ENCODE peak calls at places on chromosomes 13 and 19, in four cellular contexts. E is GM23248, Y is PC-3, Z is PC-9. P is an unnamed sample. For H3K9me3, the result is how much of the 10 kb centered on the place peaks cover.

GRCh38 chr13:100664171-100664900 is 10.3 kb downstream of the TMTC4 start:
- DNase-seq in E (no peak), Z (no peak), Y (no peak), P (no peak)

GRCh38 chr13:40082644-40083043 is 427.2 kb downstream of the COG6 start:
- DNase-seq in E (no peak), Y (no peak), Z (no peak), P (no peak)

GRCh38 chr13:27770809-27771208 is 21.5 kb upstream of the GSX1 start:
- DNase-seq in Y (peak), E (peak), Z (no peak), P (peak)

GRCh38 chr19:43743059-43743458 is 11.7 kb downstream of the SMG9 start:
- DNase-seq in Y (no peak), Z (no peak), E (peak), P (no peak)

GRCh38 chr19:19267305-19267704 is 5.8 kb downstream of the TM6SF2 start:
- DNase-seq in Y (no peak), Z (no peak), E (no peak), P (no peak)

GRCh38 chr13:61275740-61276139 is 139.9 kb downstream of the PCDH20 start:
- DNase-seq in Z (no peak), E (no peak), Y (no peak), P (no peak)

GRCh38 chr19:49541914-49542313 is 14.1 kb downstream of the RCN3 start:
- DNase-seq in E (no peak), Y (no peak), Z (no peak), P (no peak)

GRCh38 chr19:28642787-28643186 is 570.2 kb downstream of the UQCRFS1 start:
- DNase-seq in Z (no peak), Y (no peak), E (no peak), P (no peak)

GRCh38 chr19:53432088-53432661 is 391 bp downstream of the ZNF761 start:
- DNase-seq in Y (peak), Z (no peak), E (peak), P (no peak)

GRCh38 chr19:41175825-41176734 is 16.9 kb upstream of the CYP2S1 start:
- DNase-seq in Z (peak), E (peak), Y (peak), P (no peak)

GRCh38 chr19:19540707-19541515 is 2.8 kb downstream of the CILP2 start:
- DNase-seq in Y (peak), E (peak), Z (peak), P (peak)

GRCh38 chr19:55385236-55385748 is 440 bp upstream of the RPL28 start:
- DNase-seq in Y (peak), E (peak), Z (peak), P (peak)

GRCh38 chr13:75505966-75506365 is 24.0 kb upstream of the TBC1D4 start:
- DNase-seq in Z (no peak), Y (no peak), E (no peak), P (no peak)

GRCh38 chr13:100428966-100429365 is 159.6 kb downstream of the GGACT start:
- DNase-seq in Y (no peak), E (no peak), Z (no peak), P (no peak)

GRCh38 chr19:19627442-19627715 is 641 bp downstream of the LPAR2 start:
- DNase-seq in E (no peak), Z (no peak), Y (no peak), P (no peak)

GRCh38 chr13:112900691-112901091 is 68.3 kb upstream of the MCF2L start:
- DNase-seq in E (no peak), Z (no peak), Y (no peak), P (no peak)

GRCh38 chr13:112901951-112902651 is 66.9 kb upstream of the MCF2L start:
- DNase-seq in Y (no peak), E (no peak), Z (no peak), P (no peak)

GRCh38 chr13:112897956-112898785 is 70.8 kb upstream of the MCF2L start:
- DNase-seq in E (no peak), Z (no peak), Y (no peak), P (no peak)

GRCh38 chr13:112898786-112899617 is 70.0 kb upstream of the MCF2L start:
- DNase-seq in Y (no peak), E (no peak), Z (no peak), P (no peak)

DNA sequence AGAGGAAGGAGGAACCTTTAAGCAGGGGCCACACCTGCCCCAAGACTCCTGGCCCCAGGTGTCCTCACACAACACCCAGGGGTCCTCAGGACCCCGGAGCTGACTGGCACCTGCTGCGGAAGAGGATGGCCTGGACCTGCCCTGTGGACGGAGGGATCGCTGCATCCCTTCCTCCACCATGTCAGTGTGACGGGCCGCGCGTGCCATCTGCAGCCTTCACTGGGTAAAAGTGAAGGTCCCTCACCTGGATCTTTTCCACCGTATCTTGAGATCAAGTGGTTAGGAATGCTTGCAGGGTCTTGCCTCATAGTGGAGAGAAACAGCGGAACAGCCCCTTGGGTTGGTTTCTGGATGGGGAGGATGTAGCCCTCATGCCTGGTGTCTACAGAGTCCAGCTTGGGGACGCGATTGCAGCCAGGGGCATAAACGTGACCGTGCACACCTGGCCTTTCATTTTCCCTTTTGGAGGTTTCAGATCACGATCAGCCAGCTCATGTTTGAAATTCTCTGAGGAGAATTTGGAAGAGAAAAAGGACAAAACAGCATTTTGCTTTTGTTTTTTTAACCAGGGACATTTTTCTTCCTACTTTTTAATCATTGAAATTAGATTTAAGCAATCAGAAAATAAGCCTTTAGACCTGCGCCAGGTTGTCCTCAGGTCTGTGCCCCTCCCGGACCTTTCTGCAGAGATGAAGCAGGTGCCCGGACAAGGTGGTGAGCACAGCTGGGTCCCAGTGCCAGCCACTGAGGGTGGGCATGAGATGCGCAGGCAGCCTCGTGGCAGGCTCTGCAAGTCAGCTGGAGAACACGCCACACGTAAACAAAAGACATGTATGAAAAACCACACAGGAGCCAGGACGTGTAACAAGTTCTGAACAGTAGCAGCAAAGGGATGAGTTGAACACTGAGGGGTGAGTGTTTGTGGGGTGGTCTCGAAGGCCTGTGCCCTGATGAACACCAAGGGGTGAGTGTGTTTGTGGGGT is 69.1 kb upstream of the MCF2L start:
- DNase-seq in Y (no peak), Z (no peak), E (no peak), P (no peak)
- H3K27ac ChIP-seq in Y (no peak), Z (no peak), E (no peak), P (no peak)

GRCh38 chr19:45404557-45405434 is at the start of gene PPP1R13L:
- DNase-seq in Y (peak), E (no peak), Z (peak), P (peak)
- H2AFZ ChIP-seq in Y (peak), E (peak), Z (peak), P (peak)

DNA sequence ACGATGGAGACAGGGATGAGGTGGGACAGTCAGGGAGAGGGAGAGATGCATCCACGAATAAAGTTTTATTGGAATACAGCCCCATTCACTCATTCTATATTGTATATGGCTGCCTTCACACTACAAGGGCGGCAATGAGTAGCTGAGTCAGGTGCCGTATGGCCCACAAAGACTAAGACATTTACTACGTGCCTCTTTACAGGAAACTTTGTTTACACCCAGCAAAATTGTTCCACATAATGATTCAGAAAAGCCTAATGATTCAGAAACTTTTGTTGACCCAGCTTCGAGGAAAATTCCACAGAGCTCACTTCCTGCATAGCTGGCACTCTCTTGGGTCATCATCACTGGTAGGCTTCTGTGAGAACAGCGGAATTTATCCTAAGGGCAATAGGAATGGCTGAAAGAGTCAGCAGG is 87.3 kb upstream of the PEG3 start:
- DNase-seq in E (no peak), Y (peak), Z (peak), P (no peak)
- H3K9me3 ChIP-seq in E (under half), Y (under half), Z (under half), P (under half)

DNA sequence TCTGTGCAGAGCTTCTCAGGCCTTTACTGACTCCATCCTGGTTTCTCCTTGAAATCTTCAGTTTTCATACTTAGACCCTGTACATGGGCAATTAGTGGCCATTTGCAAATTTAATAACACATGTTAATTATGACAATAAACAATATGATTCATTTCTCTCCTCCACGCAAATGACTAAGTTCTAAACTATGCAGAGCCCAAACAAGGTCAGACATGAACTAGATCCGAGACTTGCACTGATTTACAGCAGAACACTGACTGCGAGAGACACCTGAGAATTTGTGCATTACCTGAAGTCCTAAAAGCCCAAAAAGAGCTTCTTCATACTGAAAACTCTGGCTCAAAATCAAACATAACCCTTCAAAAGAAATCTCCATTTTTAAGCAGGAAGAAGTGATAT is 521.8 kb downstream of the MYO16 start:
- DNase-seq in E (no peak), Z (no peak), Y (peak), P (no peak)
- H3K27ac ChIP-seq in E (no peak), Z (no peak), Y (no peak), P (peak)

DNA sequence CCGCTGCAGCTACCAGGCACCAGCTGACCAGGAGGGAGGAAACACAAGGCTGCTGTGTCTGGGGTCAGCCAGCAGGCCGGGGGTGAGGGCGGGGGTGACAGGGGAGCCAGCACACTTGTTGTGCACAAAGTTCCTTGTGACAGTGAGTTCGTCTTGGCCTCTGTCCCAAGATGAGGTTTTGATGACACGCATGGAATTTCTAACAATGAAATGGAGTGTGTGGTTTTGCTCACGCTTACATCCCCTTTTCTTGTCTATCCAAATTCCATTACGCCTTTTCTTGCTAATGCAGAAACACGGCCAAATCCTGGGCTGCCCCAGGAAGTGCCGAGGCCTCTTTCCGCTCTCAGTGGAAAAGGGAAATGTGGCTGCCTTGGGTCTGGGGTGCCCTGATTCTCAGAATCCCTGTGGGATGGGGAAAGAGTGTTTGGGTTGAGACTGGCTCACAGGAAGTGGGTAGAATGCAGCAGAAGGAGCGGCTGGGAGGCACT is 73.8 kb downstream of the GADD45B start:
- DNase-seq in Z (no peak), Y (peak), E (peak), P (no peak)
- H2AFZ ChIP-seq in Z (no peak), Y (peak), E (peak), P (no peak)

GRCh38 chr19:23981863-23982262 is 67.2 kb downstream of the ZNF726 start:
- DNase-seq in E (no peak), Y (no peak), Z (peak), P (no peak)
- H3K9me3 ChIP-seq in E (under half), Y (under half), Z (under half), P (under half)

DNA sequence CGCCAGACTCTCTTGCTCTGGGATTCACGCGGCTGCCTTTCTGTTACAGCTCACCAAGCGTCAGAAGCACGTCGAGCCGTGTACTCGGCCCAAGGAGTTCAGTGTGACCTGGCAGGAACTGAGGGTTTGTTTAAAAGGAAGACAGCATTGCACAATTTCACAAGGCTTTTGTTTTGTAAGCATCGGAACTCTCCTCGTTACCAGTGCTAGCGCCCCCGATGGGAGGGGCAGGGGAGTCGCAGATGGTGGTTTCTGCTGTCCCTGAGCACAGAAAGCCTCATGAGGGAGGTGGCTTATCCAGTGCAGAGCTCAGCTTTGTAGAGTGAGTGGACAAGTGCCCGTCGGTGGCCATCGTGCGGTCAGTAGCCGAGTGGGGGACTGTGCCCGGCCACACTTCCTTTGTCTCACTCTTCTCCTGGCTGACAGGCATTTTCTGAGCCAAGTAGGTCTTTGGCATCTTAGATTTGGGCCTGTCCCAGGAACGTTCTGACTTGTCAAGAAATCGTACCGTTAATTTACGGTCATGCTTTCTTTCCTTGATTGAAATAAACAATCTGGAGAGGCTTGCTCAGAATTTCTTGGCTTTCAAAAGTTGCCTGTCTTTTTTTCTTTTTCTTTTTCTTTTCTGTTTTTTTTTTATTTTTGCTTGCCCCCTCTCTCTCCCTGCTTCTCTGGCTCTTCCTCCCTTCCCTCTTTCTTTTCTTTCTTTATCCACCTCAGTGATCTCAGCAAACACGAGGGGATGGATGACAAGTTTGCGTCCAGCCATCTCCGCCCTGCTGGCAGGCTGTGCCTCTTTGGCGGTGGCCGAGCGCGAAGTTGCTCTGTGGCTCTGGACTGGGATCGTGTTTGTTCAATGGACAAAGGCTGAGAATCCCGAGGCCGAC is 7.7 kb downstream of the KDM4B start:
- DNase-seq in Y (peak), E (peak), Z (no peak), P (peak)
- H3K27ac ChIP-seq in Y (peak), E (peak), Z (no peak), P (peak)

DNA sequence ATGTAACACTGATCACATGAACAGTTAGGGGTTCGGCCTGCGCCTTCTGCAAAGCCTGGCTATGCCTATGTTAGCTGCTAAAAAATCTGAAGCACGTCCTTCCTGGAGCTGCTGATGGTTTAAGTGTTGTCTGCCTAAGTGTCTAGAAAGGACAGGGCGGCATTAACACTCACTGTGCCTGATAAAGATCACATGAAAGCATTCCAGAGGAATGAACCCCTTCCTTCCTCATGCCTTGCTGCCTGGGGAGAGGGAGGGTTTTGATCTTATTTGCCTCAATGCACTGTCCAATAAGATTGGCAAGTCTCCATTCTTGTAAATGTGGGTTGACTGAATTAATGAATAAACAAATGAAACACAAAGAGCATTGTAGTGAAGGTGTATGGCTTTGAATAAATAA is 5.2 kb downstream of the DOCK9 start:
- DNase-seq in Y (peak), E (peak), Z (peak), P (peak)
- H2AFZ ChIP-seq in Y (no peak), E (peak), Z (no peak), P (no peak)